ENCODE peak calls at places on chromosomes 2 and 18, in five cellular contexts. J is RWPE2, G is left ventricle myocardium inferior, Y is GM23248, B is brain microvascular endothelial cell. T is an unnamed sample.

GRCh38 chr2:112916145-112916571 is 5.2 kb downstream of the IL37 start:
- DNase-seq in B (no peak), J (no peak), G (no peak), Y (no peak), T (no peak)

GRCh38 chr2:238235331-238235732 is 4.5 kb downstream of the HES6 start:
- DNase-seq in Y (peak; percentile 46), J (no peak), B (no peak), G (no peak), T (no peak)

GRCh38 chr18:49898421-49898820 is 85.1 kb upstream of the ACAA2 start:
- DNase-seq in J (no peak), G (peak; percentile 30), B (peak; percentile 82), Y (peak; percentile 73), T (no peak)

GRCh38 chr2:64534363-64534762 is 10.2 kb downstream of the AFTPH start:
- DNase-seq in J (no peak), B (no peak), Y (no peak), G (no peak), T (no peak)

GRCh38 chr2:8152392-8153257 is 529.2 kb upstream of the ID2 start:
- DNase-seq in B (no peak), J (no peak), G (no peak), Y (no peak), T (no peak)

GRCh38 chr2:84924173-84925106 is 19.0 kb downstream of the TMSB10 start:
- DNase-seq in J (no peak), G (no peak), Y (peak; percentile 55), B (peak; percentile 33), T (no peak)

GRCh38 chr2:44740678-44741077 is 200.8 kb upstream of the SIX3 start:
- DNase-seq in J (no peak), G (no peak), B (no peak), Y (peak; percentile 42), T (peak; percentile 18)

GRCh38 chr2:197071213-197071612 is 144.7 kb upstream of the PGAP1 start:
- DNase-seq in G (no peak), Y (no peak), J (no peak), B (no peak), T (no peak)

GRCh38 chr2:12764075-12764722 is 47.5 kb downstream of the TRIB2 start:
- DNase-seq in J (no peak), G (no peak), Y (peak; percentile 90), B (peak; percentile 70), T (no peak)

GRCh38 chr2:67451086-67451832 is 54.1 kb downstream of the ETAA1 start:
- DNase-seq in B (peak; percentile 86), Y (peak; percentile 84), J (peak; percentile 87), G (no peak), T (peak; percentile 100)

GRCh38 chr2:31475692-31476091 is 61.1 kb upstream of the XDH start:
- DNase-seq in B (peak; percentile 39), Y (peak; percentile 92), J (no peak), G (no peak), T (peak; percentile 1)

GRCh38 chr2:128289439-128289838 is 29.2 kb downstream of the HS6ST1 start:
- DNase-seq in J (no peak), G (peak; percentile 11), B (no peak), Y (no peak), T (no peak)

GRCh38 chr2:162261032-162261945 is 18.0 kb upstream of the FAP start:
- DNase-seq in G (peak; percentile 43), B (peak; percentile 70), J (no peak), Y (peak; percentile 86), T (peak; percentile 24)

GRCh38 chr2:32715981-32716380 is 88.1 kb downstream of the TTC27 start:
- DNase-seq in Y (peak; percentile 23), B (no peak), J (no peak), G (no peak), T (peak; percentile 12)

GRCh38 chr2:210917465-210917864 is 361.1 kb downstream of the CPS1 start:
- DNase-seq in Y (no peak), J (no peak), G (no peak), B (no peak), T (no peak)

GRCh38 chr18:50507120-50507590 is 52.7 kb upstream of the MAPK4 start:
- DNase-seq in J (no peak), B (peak; percentile 14), Y (peak; percentile 32), G (peak; percentile 31), T (no peak)

GRCh38 chr2:216539791-216540241 is 41.2 kb downstream of the RPL37A start:
- DNase-seq in B (no peak), Y (peak; percentile 34), G (peak; percentile 74), J (peak; percentile 88), T (no peak)

GRCh38 chr2:58054264-58054663 is 7.7 kb downstream of the VRK2 start:
- DNase-seq in B (no peak), Y (peak; percentile 77), G (no peak), J (no peak), T (no peak)

GRCh38 chr2:3605013-3605961 is 10.4 kb downstream of the COLEC11 start:
- DNase-seq in B (no peak), G (no peak), J (no peak), Y (peak; percentile 64), T (no peak)

DNA sequence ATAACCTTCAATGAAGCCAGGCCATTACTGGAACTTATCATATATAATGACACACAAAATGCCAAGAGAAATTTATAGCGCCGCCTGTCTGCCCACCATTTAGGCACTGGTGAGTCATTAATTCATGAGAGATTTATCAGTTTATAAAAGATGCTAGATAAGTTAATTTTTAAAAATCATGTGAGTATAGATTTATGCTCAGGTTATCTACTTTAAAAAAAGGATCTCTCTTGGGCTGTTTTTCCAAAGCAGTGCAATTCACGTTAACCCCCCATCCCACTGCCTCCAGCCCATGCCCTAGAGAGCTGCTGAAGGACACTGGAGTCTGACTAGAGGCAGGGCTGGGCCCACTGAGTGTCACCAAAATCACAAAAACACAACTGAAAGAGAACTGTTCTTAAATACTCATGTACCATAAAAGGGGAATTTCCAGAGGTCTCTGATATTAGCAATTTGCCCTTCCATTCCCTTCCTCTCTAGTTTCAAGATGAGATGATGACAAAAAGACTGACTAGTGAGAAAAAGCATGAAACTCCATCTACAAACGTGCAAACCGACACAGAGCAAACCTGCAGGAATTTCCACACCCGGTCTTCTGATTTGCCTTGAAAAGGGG is 160.8 kb downstream of the BCL2 start:
- DNase-seq in J (no peak), Y (no peak), B (no peak), G (no peak), T (no peak)
- H3K27ac ChIP-seq in J (no peak overlapping the region), Y (no peak overlapping the region), B (no peak overlapping the region), G (no peak overlapping the region), T (no peak overlapping the region)

GRCh38 chr2:24576146-24576545 is 85.1 kb downstream of the NCOA1 start:
- DNase-seq in G (no peak), Y (no peak), J (no peak), B (no peak), T (no peak)

GRCh38 chr2:24580561-24580960 is 89.5 kb downstream of the NCOA1 start:
- DNase-seq in B (no peak), G (no peak), J (no peak), Y (no peak), T (no peak)

GRCh38 chr2:24576617-24577016 is 85.6 kb downstream of the NCOA1 start:
- DNase-seq in G (no peak), B (no peak), J (no peak), Y (no peak), T (no peak)

GRCh38 chr2:24579053-24579803 is 88.2 kb downstream of the NCOA1 start:
- DNase-seq in G (no peak), J (no peak), Y (peak; percentile 2), B (no peak), T (no peak)

GRCh38 chr2:24577481-24577880 is 86.4 kb downstream of the NCOA1 start:
- DNase-seq in Y (peak; percentile 3), J (no peak), B (no peak), G (no peak), T (no peak)
- H3K27ac ChIP-seq in Y (no peak overlapping the region), J (no peak overlapping the region), B (no peak overlapping the region), G (no peak overlapping the region), T (no peak overlapping the region)

GRCh38 chr18:63445067-63445466 is 22.8 kb upstream of the VPS4B start:
- DNase-seq in Y (peak; percentile 58), J (no peak), G (no peak), B (no peak), T (peak; percentile 76)
- H3K27ac ChIP-seq in Y (peak overlapping the region; percentile 77), J (peak overlapping the region; percentile 97), G (peak overlapping the region; percentile 20), B (no peak overlapping the region), T (peak overlapping the region; percentile 98)

GRCh38 chr2:230779607-230780006 is 67.0 kb downstream of the CAB39 start:
- DNase-seq in B (no peak), Y (no peak), G (no peak), J (no peak), T (no peak)

GRCh38 chr2:230777681-230778080 is 65.0 kb downstream of the CAB39 start:
- DNase-seq in G (no peak), Y (peak; percentile 55), B (no peak), J (no peak), T (peak; percentile 58)

GRCh38 chr2:230775737-230776136 is 63.1 kb downstream of the CAB39 start:
- DNase-seq in J (no peak), G (no peak), Y (no peak), B (no peak), T (no peak)

GRCh38 chr2:230779141-230779523 is 66.5 kb downstream of the CAB39 start:
- DNase-seq in Y (no peak), B (no peak), J (no peak), G (no peak), T (no peak)

GRCh38 chr2:230778350-230779140 is 65.9 kb downstream of the CAB39 start:
- DNase-seq in B (no peak), G (no peak), Y (peak; percentile 45), J (no peak), T (no peak)
- H3K27ac ChIP-seq in B (peak overlapping the region; percentile 55), G (peak overlapping the region; percentile 58), Y (peak overlapping the region; percentile 63), J (peak overlapping the region; percentile 97), T (peak overlapping the region; percentile 95)

GRCh38 chr2:165691615-165692014 is 102.4 kb downstream of the GALNT3 start:
- DNase-seq in Y (peak; percentile 80), J (no peak), B (peak; percentile 74), G (peak; percentile 18), T (no peak)
- H3K27ac ChIP-seq in Y (no peak overlapping the region), J (no peak overlapping the region), B (no peak overlapping the region), G (no peak overlapping the region), T (no peak overlapping the region)

DNA sequence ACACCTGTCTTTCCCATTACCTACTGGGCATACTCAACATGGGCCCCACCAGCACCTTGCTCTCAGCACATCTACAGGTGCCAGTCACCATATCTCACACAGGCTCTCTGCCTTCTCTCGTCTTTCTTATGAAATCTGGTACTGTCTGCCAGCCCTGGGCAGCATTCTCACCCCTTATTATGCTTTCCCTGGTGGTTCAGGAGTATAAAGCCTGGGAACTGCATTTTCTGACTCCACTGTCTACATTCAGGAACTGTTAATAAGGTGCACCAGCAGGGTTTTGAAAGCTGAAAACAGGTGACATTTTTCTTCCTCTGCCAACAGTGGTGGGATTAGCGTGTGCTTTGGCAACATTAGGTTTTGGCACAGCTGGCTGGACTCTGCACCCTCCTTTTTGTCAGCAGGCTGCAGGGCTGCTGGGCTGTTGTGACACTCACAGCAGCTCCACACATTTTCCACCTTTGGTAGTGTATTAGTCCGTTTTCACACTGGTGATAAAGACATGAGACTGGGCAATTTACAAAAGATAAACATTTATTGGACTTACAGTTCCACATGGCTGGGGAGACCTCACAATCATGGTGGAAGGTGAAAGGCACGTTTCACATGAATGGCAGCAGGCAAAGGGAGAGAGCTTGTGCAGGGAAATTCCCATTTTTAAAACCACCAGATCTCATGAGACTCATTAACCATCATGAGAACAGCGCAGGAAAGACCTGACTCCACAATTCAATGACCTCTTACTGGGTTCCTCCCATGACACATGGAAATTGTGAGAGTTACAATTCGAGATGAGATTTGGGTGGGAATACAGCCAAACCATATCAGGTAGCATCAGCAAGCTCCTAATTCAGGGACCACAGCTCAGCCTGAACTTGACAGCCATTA is 343.1 kb upstream of the LYPD1 start:
- DNase-seq in Y (no peak), B (no peak), G (no peak), J (no peak), T (no peak)
- H3K27ac ChIP-seq in Y (no peak overlapping the region), B (no peak overlapping the region), G (no peak overlapping the region), J (no peak overlapping the region), T (no peak overlapping the region)

GRCh38 chr2:54671875-54672586 is 51.4 kb upstream of the EML6 start:
- DNase-seq in J (no peak), G (no peak), B (no peak), Y (peak; percentile 28), T (no peak)
- H3K27ac ChIP-seq in J (peak overlapping the region; percentile 46), G (peak overlapping the region; percentile 88), B (no peak overlapping the region), Y (peak overlapping the region; percentile 38), T (peak overlapping the region; percentile 85)

T was measured in epithelial cell of prostate.